ENCODE peak calls at places on chromosomes 2 and 18, in nine cellular contexts. G, C, F, U, R, P, D, O and T are unnamed samples.

GRCh38 chr2:174078275-174078674 is 113.1 kb upstream of the SP3 start:
- DNase-seq in F (no peak), P (no peak), O (no peak), D (no peak), R (no peak), U (no peak), C (no peak), G (peak; percentile 47), T (no peak)

GRCh38 chr2:71282493-71282892 is 49.1 kb upstream of the ZNF638 start:
- DNase-seq in D (no peak), O (no peak), U (no peak), C (no peak), F (no peak), G (peak; percentile 62), R (no peak), P (no peak), T (no peak)

GRCh38 chr2:191152841-191153240 is 2.0 kb upstream of the STAT4 start:
- DNase-seq in C (no peak), D (peak; percentile 84), R (no peak), F (no peak), P (no peak), G (no peak), O (no peak), U (no peak), T (peak; percentile 46)

GRCh38 chr2:159904565-159905281 is 106.7 kb upstream of the CD302 start:
- DNase-seq in P (no peak), O (peak; percentile 69), G (no peak), U (peak; percentile 76), R (peak; percentile 45), C (peak; percentile 61), F (peak; percentile 68), D (no peak), T (peak; percentile 81)

GRCh38 chr2:127504552-127505460 is 21.5 kb downstream of the IWS1 start:
- DNase-seq in D (peak; percentile 31), C (no peak), P (no peak), O (no peak), F (no peak), G (no peak), R (no peak), U (no peak), T (no peak)

GRCh38 chr2:23703583-23704385 is 223.1 kb downstream of the ATAD2B start:
- DNase-seq in O (peak; percentile 40), F (no peak), R (no peak), P (no peak), G (no peak), D (no peak), U (no peak), C (peak; percentile 41), T (no peak)

GRCh38 chr2:231680992-231681852 is 27.1 kb upstream of the PTMA start:
- DNase-seq in P (no peak), U (no peak), C (peak; percentile 89), G (peak; percentile 94), F (peak; percentile 67), R (peak; percentile 74), D (peak; percentile 41), O (peak; percentile 95), T (no peak)

GRCh38 chr2:239156516-239157265 is 244.1 kb downstream of the HDAC4 start:
- DNase-seq in U (no peak), C (peak; percentile 50), P (no peak), D (no peak), O (peak; percentile 50), G (no peak), R (no peak), F (no peak), T (no peak)

GRCh38 chr18:50056185-50056584 is 138.8 kb downstream of the MYO5B start:
- DNase-seq in O (no peak), P (no peak), R (no peak), F (no peak), D (no peak), G (no peak), U (no peak), C (no peak), T (no peak)

GRCh38 chr2:148122788-148123187 is 101.9 kb downstream of the MBD5 start:
- DNase-seq in P (no peak), D (peak; percentile 60), O (no peak), U (no peak), R (no peak), G (no peak), C (no peak), F (no peak), T (no peak)

GRCh38 chr2:12765203-12765602 is 48.5 kb downstream of the TRIB2 start:
- DNase-seq in G (no peak), D (peak; percentile 27), U (no peak), P (no peak), R (no peak), F (no peak), C (no peak), O (no peak), T (no peak)

GRCh38 chr18:65568866-65569265 is 181.9 kb upstream of the CDH7 start:
- DNase-seq in P (no peak), F (no peak), D (no peak), G (no peak), U (no peak), C (no peak), O (no peak), R (no peak), T (no peak)

DNA sequence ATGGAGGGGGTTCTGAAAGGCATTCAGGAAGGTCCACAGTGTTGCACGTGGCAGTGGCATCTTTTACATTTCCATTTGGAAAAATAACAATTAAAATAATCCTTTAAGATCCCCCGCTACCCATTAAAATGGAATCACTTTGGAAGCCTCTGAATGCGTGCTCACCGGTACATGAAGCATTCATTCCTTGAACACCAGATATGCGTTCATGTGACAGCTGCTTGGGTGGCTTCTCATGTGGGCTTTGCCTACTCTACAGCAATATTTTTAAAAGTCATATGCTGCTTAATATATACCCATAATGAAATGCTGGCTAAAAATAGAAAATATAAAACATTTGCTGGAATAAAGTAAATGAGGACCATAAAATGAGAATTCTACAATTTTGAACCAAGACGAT is 14.4 kb upstream of the HAAO start:
- DNase-seq in C (no peak), F (peak; percentile 10), P (no peak), D (no peak), R (no peak), O (no peak), U (no peak), G (no peak), T (no peak)
- H3K27ac ChIP-seq in C (no peak overlapping the region), F (no peak overlapping the region), P (no peak overlapping the region), D (no peak overlapping the region), R (no peak overlapping the region), O (no peak overlapping the region), U (no peak overlapping the region), G (no peak overlapping the region), T (no peak overlapping the region)

GRCh38 chr2:219207254-219207883 is 787 bp downstream of the ZFAND2B start:
- DNase-seq in F (no peak), O (no peak), G (peak; percentile 41), R (no peak), C (no peak), P (peak; percentile 62), D (no peak), U (no peak), T (no peak)
- H3K27ac ChIP-seq in F (peak overlapping the region; percentile 91), O (peak overlapping the region; percentile 91), G (no peak overlapping the region), R (peak overlapping the region; percentile 97), C (peak overlapping the region; percentile 96), P (peak overlapping the region; percentile 90), D (no peak overlapping the region), U (peak overlapping the region; percentile 87), T (peak overlapping the region; percentile 92)

GRCh38 chr2:27069961-27070618 is 1.4 kb downstream of the OST4 start:
- DNase-seq in D (no peak), G (no peak), O (no peak), R (no peak), U (no peak), P (no peak), C (no peak), F (no peak), T (no peak)
- H3K27ac ChIP-seq in D (no peak overlapping the region), G (no peak overlapping the region), O (no peak overlapping the region), R (no peak overlapping the region), U (no peak overlapping the region), P (peak overlapping the region; percentile 98), C (no peak overlapping the region), F (no peak overlapping the region), T (peak overlapping the region; percentile 91)

GRCh38 chr2:48512071-48512470 is 17.9 kb upstream of the STON1 start:
- DNase-seq in F (no peak), U (no peak), D (no peak), P (no peak), O (no peak), C (no peak), R (no peak), G (no peak), T (no peak)
- H3K27ac ChIP-seq in F (peak overlapping the region; percentile 16), U (no peak overlapping the region), D (no peak overlapping the region), P (peak overlapping the region; percentile 81), O (no peak overlapping the region), C (no peak overlapping the region), R (no peak overlapping the region), G (no peak overlapping the region), T (no peak overlapping the region)

GRCh38 chr18:23539911-23540475 is 36.7 kb downstream of the RMC1 start:
- DNase-seq in C (no peak), R (no peak), P (no peak), F (no peak), G (no peak), U (no peak), D (no peak), O (no peak), T (no peak)
- H3K27ac ChIP-seq in C (no peak overlapping the region), R (no peak overlapping the region), P (no peak overlapping the region), F (no peak overlapping the region), G (no peak overlapping the region), U (no peak overlapping the region), D (peak overlapping the region; percentile 15), O (no peak overlapping the region), T (no peak overlapping the region)